ENCODE peak calls at places on chromosomes 11 and 22, in seven cellular contexts. One of them, this sample, is unnamed.

GRCh38 chr11:86800076-86800955 is at the start of gene PRSS23:
- DNase-seq in upper lobe of right lung: peak; percentile 84
- DNase-seq in tibial artery: peak; percentile 63
- DNase-seq in cardiac muscle cell: peak; percentile 72
- DNase-seq in tibial nerve: peak; percentile 34
- DNase-seq in foreskin keratinocyte: peak; percentile 32
- DNase-seq in left ventricle myocardium inferior: peak; percentile 66
- DNase-seq in this sample: no peak

GRCh38 chr11:17382046-17382728 is 6.3 kb downstream of the KCNJ11 start:
- DNase-seq in upper lobe of right lung: no peak
- DNase-seq in tibial artery: no peak
- DNase-seq in cardiac muscle cell: no peak
- DNase-seq in tibial nerve: no peak
- DNase-seq in foreskin keratinocyte: no peak
- DNase-seq in left ventricle myocardium inferior: no peak
- DNase-seq in this sample: no peak

GRCh38 chr11:95933594-95933993 is 9.7 kb upstream of the MTMR2 start:
- DNase-seq in upper lobe of right lung: no peak
- DNase-seq in tibial artery: no peak
- DNase-seq in cardiac muscle cell: no peak
- DNase-seq in tibial nerve: no peak
- DNase-seq in foreskin keratinocyte: no peak
- DNase-seq in left ventricle myocardium inferior: no peak
- DNase-seq in this sample: no peak

GRCh38 chr11:121106812-121107211 is 5.8 kb downstream of the TECTA start:
- DNase-seq in upper lobe of right lung: no peak
- DNase-seq in tibial artery: no peak
- DNase-seq in cardiac muscle cell: no peak
- DNase-seq in tibial nerve: no peak
- DNase-seq in foreskin keratinocyte: no peak
- DNase-seq in left ventricle myocardium inferior: no peak
- DNase-seq in this sample: no peak

GRCh38 chr11:17012712-17013547 is 1.3 kb downstream of the PLEKHA7 start:
- DNase-seq in upper lobe of right lung: peak; percentile 77
- DNase-seq in tibial artery: peak; percentile 31
- DNase-seq in cardiac muscle cell: peak; percentile 52
- DNase-seq in tibial nerve: no peak
- DNase-seq in foreskin keratinocyte: no peak
- DNase-seq in left ventricle myocardium inferior: peak; percentile 55
- DNase-seq in this sample: peak; percentile 91

GRCh38 chr11:124285610-124286344 is 28.0 kb downstream of the OR8D1 start:
- DNase-seq in upper lobe of right lung: no peak
- DNase-seq in tibial artery: no peak
- DNase-seq in cardiac muscle cell: peak; percentile 64
- DNase-seq in tibial nerve: no peak
- DNase-seq in foreskin keratinocyte: peak; percentile 67
- DNase-seq in left ventricle myocardium inferior: no peak
- DNase-seq in this sample: no peak

GRCh38 chr11:46392421-46393230 is 1.1 kb upstream of the CHRM4 start:
- DNase-seq in upper lobe of right lung: peak; percentile 93
- DNase-seq in tibial artery: peak; percentile 75
- DNase-seq in cardiac muscle cell: peak; percentile 88
- DNase-seq in tibial nerve: peak; percentile 70
- DNase-seq in foreskin keratinocyte: no peak
- DNase-seq in left ventricle myocardium inferior: peak; percentile 87
- DNase-seq in this sample: peak; percentile 76

GRCh38 chr22:26443901-26444300 is 14.8 kb downstream of the ASPHD2 start:
- DNase-seq in upper lobe of right lung: no peak
- DNase-seq in tibial artery: no peak
- DNase-seq in cardiac muscle cell: no peak
- DNase-seq in tibial nerve: no peak
- DNase-seq in foreskin keratinocyte: no peak
- DNase-seq in left ventricle myocardium inferior: no peak
- DNase-seq in this sample: no peak

GRCh38 chr11:79198898-79199250 is 242.0 kb downstream of the TENM4 start:
- DNase-seq in upper lobe of right lung: no peak
- DNase-seq in tibial artery: no peak
- DNase-seq in cardiac muscle cell: peak; percentile 44
- DNase-seq in tibial nerve: no peak
- DNase-seq in foreskin keratinocyte: no peak
- DNase-seq in left ventricle myocardium inferior: no peak
- DNase-seq in this sample: no peak

GRCh38 chr11:76327756-76328388 is 53.1 kb downstream of the THAP12 start:
- DNase-seq in upper lobe of right lung: peak; percentile 51
- DNase-seq in tibial artery: no peak
- DNase-seq in cardiac muscle cell: no peak
- DNase-seq in tibial nerve: no peak
- DNase-seq in foreskin keratinocyte: no peak
- DNase-seq in left ventricle myocardium inferior: peak; percentile 35
- DNase-seq in this sample: no peak

GRCh38 chr22:43891360-43892182 is at the start of gene PNPLA5:
- DNase-seq in upper lobe of right lung: peak; percentile 68
- DNase-seq in tibial artery: no peak
- DNase-seq in cardiac muscle cell: no peak
- DNase-seq in tibial nerve: no peak
- DNase-seq in foreskin keratinocyte: no peak
- DNase-seq in left ventricle myocardium inferior: no peak
- DNase-seq in this sample: no peak

GRCh38 chr22:40668611-40669390 is 10.5 kb upstream of the MCHR1 start:
- DNase-seq in upper lobe of right lung: no peak
- DNase-seq in tibial artery: no peak
- DNase-seq in cardiac muscle cell: peak; percentile 92
- DNase-seq in tibial nerve: no peak
- DNase-seq in foreskin keratinocyte: peak; percentile 92
- DNase-seq in left ventricle myocardium inferior: no peak
- DNase-seq in this sample: no peak

GRCh38 chr11:110728476-110728875 is 16.2 kb upstream of the ARHGAP20 start:
- DNase-seq in upper lobe of right lung: no peak
- DNase-seq in tibial artery: no peak
- DNase-seq in cardiac muscle cell: no peak
- DNase-seq in tibial nerve: no peak
- DNase-seq in foreskin keratinocyte: no peak
- DNase-seq in left ventricle myocardium inferior: no peak
- DNase-seq in this sample: no peak

GRCh38 chr11:32224580-32224979 is 133.7 kb downstream of the RCN1 start:
- DNase-seq in upper lobe of right lung: no peak
- DNase-seq in tibial artery: no peak
- DNase-seq in cardiac muscle cell: no peak
- DNase-seq in tibial nerve: no peak
- DNase-seq in foreskin keratinocyte: no peak
- DNase-seq in left ventricle myocardium inferior: no peak
- DNase-seq in this sample: no peak

GRCh38 chr11:71294846-71295600 is 42.6 kb upstream of the SHANK2 start:
- DNase-seq in upper lobe of right lung: no peak
- DNase-seq in tibial artery: no peak
- DNase-seq in cardiac muscle cell: no peak
- DNase-seq in tibial nerve: no peak
- DNase-seq in foreskin keratinocyte: no peak
- DNase-seq in left ventricle myocardium inferior: no peak
- DNase-seq in this sample: peak; percentile 23

GRCh38 chr22:25729016-25729415 is 13.0 kb upstream of the MYO18B start:
- DNase-seq in upper lobe of right lung: no peak
- DNase-seq in tibial artery: no peak
- DNase-seq in cardiac muscle cell: no peak
- DNase-seq in tibial nerve: no peak
- DNase-seq in foreskin keratinocyte: no peak
- DNase-seq in left ventricle myocardium inferior: no peak
- DNase-seq in this sample: no peak

GRCh38 chr11:10298342-10298741 is 4.3 kb upstream of the SBF2 start:
- DNase-seq in upper lobe of right lung: no peak
- DNase-seq in tibial artery: no peak
- DNase-seq in cardiac muscle cell: peak; percentile 80
- DNase-seq in tibial nerve: no peak
- DNase-seq in foreskin keratinocyte: no peak
- DNase-seq in left ventricle myocardium inferior: no peak
- DNase-seq in this sample: no peak

GRCh38 chr11:76788661-76789442 is 5.7 kb downstream of the TSKU start:
- DNase-seq in upper lobe of right lung: peak; percentile 78
- DNase-seq in tibial artery: peak; percentile 21
- DNase-seq in cardiac muscle cell: no peak
- DNase-seq in tibial nerve: no peak
- DNase-seq in foreskin keratinocyte: peak; percentile 87
- DNase-seq in left ventricle myocardium inferior: no peak
- DNase-seq in this sample: peak; percentile 96

GRCh38 chr22:36563001-36563400 is 34.0 kb upstream of the EIF3D start:
- DNase-seq in upper lobe of right lung: no peak
- DNase-seq in tibial artery: no peak
- DNase-seq in cardiac muscle cell: no peak
- DNase-seq in tibial nerve: no peak
- DNase-seq in foreskin keratinocyte: no peak
- DNase-seq in left ventricle myocardium inferior: no peak
- DNase-seq in this sample: no peak

GRCh38 chr22:48753752-48754517 is 1073.7 kb downstream of the BRD1 start:
- DNase-seq in upper lobe of right lung: no peak
- DNase-seq in tibial artery: peak; percentile 1
- DNase-seq in cardiac muscle cell: no peak
- DNase-seq in tibial nerve: no peak
- DNase-seq in foreskin keratinocyte: no peak
- DNase-seq in left ventricle myocardium inferior: no peak
- DNase-seq in this sample: no peak

GRCh38 chr22:48755332-48755949 is 1072.2 kb downstream of the BRD1 start:
- DNase-seq in upper lobe of right lung: no peak
- DNase-seq in tibial artery: peak; percentile 10
- DNase-seq in cardiac muscle cell: no peak
- DNase-seq in tibial nerve: no peak
- DNase-seq in foreskin keratinocyte: no peak
- DNase-seq in left ventricle myocardium inferior: no peak
- DNase-seq in this sample: no peak

GRCh38 chr22:48753381-48753730 is 1074.3 kb downstream of the BRD1 start:
- DNase-seq in upper lobe of right lung: no peak
- DNase-seq in tibial artery: no peak
- DNase-seq in cardiac muscle cell: no peak
- DNase-seq in tibial nerve: no peak
- DNase-seq in foreskin keratinocyte: no peak
- DNase-seq in left ventricle myocardium inferior: no peak
- DNase-seq in this sample: no peak

GRCh38 chr22:48756146-48757111 is 1071.2 kb downstream of the BRD1 start:
- DNase-seq in upper lobe of right lung: no peak
- DNase-seq in tibial artery: no peak
- DNase-seq in cardiac muscle cell: no peak
- DNase-seq in tibial nerve: peak; percentile 8
- DNase-seq in foreskin keratinocyte: no peak
- DNase-seq in left ventricle myocardium inferior: no peak
- DNase-seq in this sample: no peak

GRCh38 chr22:48754611-48755331 is 1072.9 kb downstream of the BRD1 start:
- DNase-seq in upper lobe of right lung: no peak
- DNase-seq in tibial artery: no peak
- DNase-seq in cardiac muscle cell: no peak
- DNase-seq in tibial nerve: no peak
- DNase-seq in foreskin keratinocyte: no peak
- DNase-seq in left ventricle myocardium inferior: no peak
- DNase-seq in this sample: no peak
- H3K4me1 ChIP-seq in upper lobe of right lung: no peaks in the 10 kb centered on the region
- H3K4me1 ChIP-seq in tibial artery: no peaks in the 10 kb centered on the region
- H3K4me1 ChIP-seq in cardiac muscle cell: no peaks in the 10 kb centered on the region
- H3K4me1 ChIP-seq in tibial nerve: no peaks in the 10 kb centered on the region
- H3K4me1 ChIP-seq in foreskin keratinocyte: no peaks in the 10 kb centered on the region
- H3K4me1 ChIP-seq in left ventricle myocardium inferior: no peaks in the 10 kb centered on the region
- H3K4me1 ChIP-seq in this sample: no peaks in the 10 kb centered on the region

DNA sequence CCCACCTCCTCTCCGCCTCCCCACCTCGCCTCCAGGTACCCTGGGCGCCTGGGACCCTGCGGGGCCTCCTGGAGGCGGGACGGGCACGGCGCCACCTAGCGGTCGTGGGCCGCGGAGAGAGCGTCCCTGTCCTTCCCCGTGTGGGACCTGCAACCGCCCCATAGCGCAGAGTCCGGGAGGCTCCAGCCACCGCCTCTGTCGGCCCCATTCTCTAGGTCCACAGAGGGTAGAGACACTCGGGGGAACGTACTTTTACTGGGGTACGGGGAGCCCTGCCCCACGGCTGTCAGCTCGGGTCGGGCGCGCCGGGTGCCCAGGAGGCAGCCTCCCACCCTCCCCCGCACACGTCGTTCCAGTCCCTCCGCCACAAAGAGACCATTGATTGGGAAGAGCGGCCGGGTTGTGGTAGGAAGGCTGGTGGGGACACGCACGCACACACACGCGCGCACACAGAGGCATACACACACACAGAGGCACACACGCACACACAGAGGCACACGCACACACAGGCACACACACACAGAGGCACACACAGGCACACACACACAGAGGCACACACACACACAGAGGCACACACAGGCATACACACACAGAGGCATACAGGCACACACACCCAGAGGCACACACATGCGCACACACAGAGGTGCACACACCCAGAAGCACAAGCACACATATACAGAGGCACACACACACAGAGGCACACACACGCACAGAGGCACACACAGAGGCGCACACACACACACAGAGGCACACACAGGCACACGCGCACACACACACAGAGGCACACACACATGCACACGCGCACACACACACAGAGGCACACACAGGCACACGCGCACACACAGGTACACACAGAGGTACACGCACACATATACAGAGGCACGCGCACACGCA is 12.6 kb upstream of the NECTIN1 start:
- DNase-seq in upper lobe of right lung: peak; percentile 81
- DNase-seq in tibial artery: no peak
- DNase-seq in cardiac muscle cell: peak; percentile 34
- DNase-seq in tibial nerve: no peak
- DNase-seq in foreskin keratinocyte: no peak
- DNase-seq in left ventricle myocardium inferior: peak; percentile 52
- DNase-seq in this sample: peak; percentile 40
- H3K27me3 ChIP-seq in upper lobe of right lung: peaks cover 44% of the 10 kb centered on the region
- H3K27me3 ChIP-seq in tibial artery: peaks cover 59% of the 10 kb centered on the region
- H3K27me3 ChIP-seq in cardiac muscle cell: no peaks in the 10 kb centered on the region
- H3K27me3 ChIP-seq in tibial nerve: no peaks in the 10 kb centered on the region
- H3K27me3 ChIP-seq in foreskin keratinocyte: peaks cover 42% of the 10 kb centered on the region
- H3K27me3 ChIP-seq in left ventricle myocardium inferior: peaks cover 47% of the 10 kb centered on the region
- H3K27me3 ChIP-seq in this sample: no peaks in the 10 kb centered on the region

GRCh38 chr22:30557243-30557642 is 10.7 kb upstream of the SEC14L6 start:
- DNase-seq in upper lobe of right lung: no peak
- DNase-seq in tibial artery: no peak
- DNase-seq in cardiac muscle cell: no peak
- DNase-seq in tibial nerve: no peak
- DNase-seq in foreskin keratinocyte: no peak
- DNase-seq in left ventricle myocardium inferior: no peak
- DNase-seq in this sample: no peak
- TF ChIP-seq CTCF in upper lobe of right lung: no peak
- TF ChIP-seq CTCF in tibial artery: no peak
- TF ChIP-seq CTCF in cardiac muscle cell: no peak
- TF ChIP-seq CTCF in tibial nerve: no peak
- TF ChIP-seq CTCF in foreskin keratinocyte: no peak
- TF ChIP-seq CTCF in left ventricle myocardium inferior: no peak
- TF ChIP-seq CTCF in this sample: no peak

DNA sequence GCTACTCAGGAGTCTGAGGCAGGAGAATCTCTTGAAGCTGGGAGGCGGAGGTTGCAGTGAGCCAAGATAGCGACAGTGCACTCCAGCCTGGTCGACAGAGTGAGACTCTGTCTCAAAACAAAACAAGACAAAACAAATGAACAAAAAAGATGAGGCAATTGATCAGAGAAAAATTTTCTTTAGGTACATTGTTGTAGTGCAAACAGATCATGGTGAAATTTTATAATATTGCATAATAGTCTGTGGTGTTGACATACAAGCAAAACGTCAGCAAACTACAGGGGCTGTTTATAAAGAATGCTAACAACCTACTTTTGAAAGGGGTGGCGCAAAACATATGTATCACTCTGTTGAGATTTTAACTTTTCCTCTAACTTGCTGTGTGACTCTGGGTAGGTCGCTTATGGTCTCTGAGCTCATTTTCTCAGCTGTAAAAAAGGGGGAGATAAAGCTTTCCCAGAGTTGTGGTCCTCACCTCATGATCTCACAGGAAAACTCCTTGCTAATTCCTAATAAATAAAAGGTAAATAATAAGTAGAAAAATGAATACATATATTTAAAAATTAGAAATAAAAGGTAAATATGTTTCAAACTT is 64.8 kb upstream of the NUP160 start:
- DNase-seq in upper lobe of right lung: no peak
- DNase-seq in tibial artery: no peak
- DNase-seq in cardiac muscle cell: peak; percentile 72
- DNase-seq in tibial nerve: no peak
- DNase-seq in foreskin keratinocyte: no peak
- DNase-seq in left ventricle myocardium inferior: no peak
- DNase-seq in this sample: no peak
- H3K4me1 ChIP-seq in upper lobe of right lung: peaks cover 36% of the 10 kb centered on the region
- H3K4me1 ChIP-seq in tibial artery: no peaks in the 10 kb centered on the region
- H3K4me1 ChIP-seq in cardiac muscle cell: peaks cover 7% of the 10 kb centered on the region
- H3K4me1 ChIP-seq in tibial nerve: peaks cover 14% of the 10 kb centered on the region
- H3K4me1 ChIP-seq in foreskin keratinocyte: peaks cover under 1% of the 10 kb centered on the region
- H3K4me1 ChIP-seq in left ventricle myocardium inferior: peaks cover 28% of the 10 kb centered on the region
- H3K4me1 ChIP-seq in this sample: no peaks in the 10 kb centered on the region

This sample was measured in RWPE2.